ENCODE peak calls at places on chromosomes 13 and 19, in six cellular contexts. X is GM12878, Q is A549, H is endothelial cell of umbilical vein, Z is K562, Y is HepG2. W is an unnamed sample.
A peak's percentile ranks its signal among the peaks of the same experiment; 100 is the strongest.

GRCh38 chr13:105972306-105972721 is 563.1 kb downstream of the EFNB2 start:
- DNase-seq in H (no peak), Q (no peak), Y (no peak), X (no peak), Z (no peak), W (no peak)

GRCh38 chr13:43916828-43917227 is 37.1 kb downstream of the LACC1 start:
- DNase-seq in X (no peak), Z (no peak), Y (no peak), H (no peak), Q (no peak), W (no peak)

GRCh38 chr13:99275093-99275469 is 16.9 kb upstream of the GPR18 start:
- DNase-seq in Q (no peak), X (no peak), H (no peak), Y (no peak), Z (no peak), W (no peak)

GRCh38 chr13:44732503-44733098 is 156.5 kb upstream of the TSC22D1 start:
- DNase-seq in X (no peak), H (no peak), Q (no peak), Y (peak; percentile 92), Z (no peak), W (no peak)

GRCh38 chr13:79581870-79582315 is 100.9 kb downstream of the NDFIP2 start:
- DNase-seq in H (no peak), Z (no peak), X (no peak), Q (no peak), Y (no peak), W (no peak)

GRCh38 chr19:10393137-10393536 is 10.2 kb downstream of the CDC37 start:
- DNase-seq in Y (no peak), X (no peak), Z (no peak), H (no peak), Q (no peak), W (no peak)

GRCh38 chr19:53520163-53520546 is 17.8 kb upstream of the ZNF331 start:
- DNase-seq in X (no peak), H (no peak), Z (no peak), Y (no peak), Q (no peak), W (no peak)

GRCh38 chr13:110448230-110448629 is 113.3 kb downstream of the RAB20 start:
- DNase-seq in H (no peak), Z (no peak), X (no peak), Y (no peak), Q (no peak), W (no peak)

GRCh38 chr19:46386996-46387712 is 26.2 kb downstream of the CCDC8 start:
- DNase-seq in Z (no peak), H (no peak), X (no peak), Q (no peak), Y (no peak), W (peak; percentile 3)

GRCh38 chr19:3132971-3133792 is 2.7 kb upstream of the GNA15 start:
- DNase-seq in H (no peak), Q (no peak), Z (peak; percentile 74), Y (no peak), X (peak; percentile 85), W (peak; percentile 92)

GRCh38 chr13:110307697-110308376 is 753 bp downstream of the COL4A2 start:
- DNase-seq in Q (no peak), Z (no peak), H (peak; percentile 60), Y (no peak), X (no peak), W (no peak)

GRCh38 chr19:10521461-10522216 is 4.4 kb upstream of the S1PR5 start:
- DNase-seq in Y (no peak), X (no peak), H (no peak), Q (no peak), Z (no peak), W (no peak)

GRCh38 chr13:56332671-56333070 is 808.0 kb upstream of the PRR20A start:
- DNase-seq in H (no peak), Q (no peak), Z (no peak), X (no peak), Y (no peak), W (peak; percentile 16)

GRCh38 chr19:48780684-48781391 is 25.5 kb downstream of the FGF21 start:
- DNase-seq in H (peak; percentile 43), X (peak; percentile 54), Z (peak; percentile 34), Y (peak; percentile 88), Q (no peak), W (peak; percentile 59)

GRCh38 chr13:110108348-110109139 is 198.4 kb downstream of the COL4A1 start:
- DNase-seq in Q (peak; percentile 77), H (peak; percentile 46), Y (peak; percentile 51), Z (no peak), X (no peak), W (peak; percentile 91)

GRCh38 chr13:98542568-98543379 is 34.1 kb downstream of the STK24 start:
- DNase-seq in H (no peak), Y (no peak), Z (no peak), Q (no peak), X (no peak), W (peak; percentile 32)

GRCh38 chr19:7516878-7517277 is 975 bp downstream of the ZNF358 start:
- DNase-seq in Y (no peak), Z (no peak), Q (no peak), H (no peak), X (no peak), W (no peak)

GRCh38 chr19:5447700-5448311 is 7.4 kb upstream of the ZNRF4 start:
- DNase-seq in Q (no peak), H (no peak), Y (no peak), Z (no peak), X (no peak), W (no peak)

GRCh38 chr19:7916137-7916907 is 1.7 kb downstream of the TGFBR3L start:
- DNase-seq in Q (no peak), X (no peak), Z (no peak), H (no peak), Y (no peak), W (peak; percentile 52)

GRCh38 chr13:58620171-58620570 is 988.6 kb downstream of the PCDH17 start:
- DNase-seq in Q (no peak), X (no peak), H (no peak), Z (no peak), Y (no peak), W (no peak)

GRCh38 chr19:57362997-57363705 is at the start of the genes TRAPPC2B and ZNF547:
- DNase-seq in Y (peak; percentile 99), X (peak; percentile 98), H (peak; percentile 100), Z (peak; percentile 74), Q (peak; percentile 96), W (peak; percentile 98)

GRCh38 chr19:18153555-18154134 is 682 bp downstream of the PIK3R2 start:
- DNase-seq in H (no peak), Q (no peak), Y (no peak), Z (peak; percentile 69), X (no peak), W (peak; percentile 28)

GRCh38 chr13:111491021-111491420 is 170.6 kb downstream of the TEX29 start:
- DNase-seq in Q (no peak), X (no peak), Z (no peak), H (no peak), Y (no peak), W (no peak)

GRCh38 chr13:112142401-112142930 is 75.5 kb downstream of the SOX1 start:
- DNase-seq in Y (no peak), Q (no peak), Z (no peak), H (no peak), X (no peak), W (no peak)

GRCh38 chr13:59276436-59276835 is 887.3 kb downstream of the DIAPH3 start:
- DNase-seq in Q (no peak), Y (no peak), H (peak; percentile 36), X (no peak), Z (no peak), W (no peak)

GRCh38 chr19:48961051-48961649 is 4.0 kb upstream of the FTL start:
- DNase-seq in Y (peak; percentile 48), Z (no peak), Q (no peak), H (no peak), X (no peak), W (no peak)

GRCh38 chr13:83827338-83827737 is 54.9 kb downstream of the SLITRK1 start:
- DNase-seq in Q (no peak), X (no peak), H (no peak), Y (no peak), Z (no peak), W (no peak)

GRCh38 chr19:31354316-31354715 is 5.1 kb upstream of the TSHZ3 start:
- DNase-seq in Q (no peak), X (no peak), Z (no peak), H (no peak), Y (no peak), W (no peak)
- TF ChIP-seq MYC in Q (no peak), X (no peak), Z (no peak), H (no peak), Y (no peak), W (no peak)

GRCh38 chr19:17037966-17038500 is 11.4 kb upstream of the CPAMD8 start:
- DNase-seq in Z (no peak), H (no peak), Q (no peak), X (no peak), Y (no peak), W (no peak)
- TF ChIP-seq CTCF in Z (no peak), H (no peak), Q (no peak), X (no peak), Y (no peak), W (no peak)

GRCh38 chr19:11538232-11539036 is at the start of gene CNN1:
- DNase-seq in X (no peak), Z (peak; percentile 79), H (peak; percentile 15), Y (peak; percentile 29), Q (no peak), W (peak; percentile 30)
- TF ChIP-seq POLR2A in X (no peak), Z (peak; percentile 53), H (no peak), Y (no peak), Q (no peak), W (no peak)

DNA sequence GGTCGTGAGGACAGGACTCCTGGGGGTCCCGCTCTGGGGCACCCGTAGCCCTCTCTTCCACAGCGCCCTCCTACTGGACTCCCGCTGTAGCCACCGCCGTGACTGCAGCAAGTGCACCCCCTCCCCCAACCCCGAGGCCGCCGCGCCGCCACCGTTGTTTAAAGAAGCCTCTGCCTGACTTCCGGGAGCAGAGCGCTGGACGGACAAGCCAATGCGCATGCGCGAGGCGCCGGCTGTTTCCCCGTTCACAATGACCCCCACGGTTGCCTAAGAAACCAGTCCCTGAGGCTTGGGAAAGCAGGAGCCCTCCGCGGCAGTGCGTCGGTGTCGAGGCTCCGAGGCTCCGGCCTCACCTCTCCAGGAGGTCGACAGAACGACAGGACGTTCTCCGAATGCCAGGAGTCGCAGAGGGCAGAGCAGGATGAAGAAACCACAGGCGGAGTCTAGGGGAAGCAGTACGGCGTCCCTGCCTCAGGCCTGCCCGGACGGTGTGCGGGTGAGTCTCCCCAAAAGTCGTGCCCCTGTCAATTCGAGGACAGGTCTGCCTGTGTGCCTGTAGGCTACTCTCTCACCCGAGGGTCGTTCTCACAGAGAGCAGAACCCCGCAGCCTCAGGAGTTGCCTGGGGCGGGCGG is 70.5 kb upstream of the ZNF420 start:
- DNase-seq in X (no peak), Q (no peak), H (no peak), Z (peak; percentile 52), Y (no peak), W (no peak)
- TF ChIP-seq MYC in X (no peak), Q (no peak), H (no peak), Z (no peak), Y (no peak), W (no peak)

W was measured in NB4.